ENCODE peak calls at places on chromosomes 3 and 15, in ten cellular contexts. U, Q, L, A, E, F, M, R, D and B are unnamed samples.

GRCh38 chr3:49171775-49172500 is 540 bp downstream of the KLHDC8B start:
- DNase-seq in U (no peak), Q (no peak), L (no peak), A (no peak), E (no peak), F (no peak), M (no peak), R (no peak), D (no peak), B (no peak)

GRCh38 chr3:31531465-31531991 is 1.2 kb upstream of the STT3B start:
- DNase-seq in U (no peak), Q (no peak), L (no peak), A (no peak), E (no peak), F (no peak), M (no peak), R (no peak), D (no peak), B (no peak)

GRCh38 chr15:90683371-90683770 is 33.8 kb upstream of the BLM start:
- DNase-seq in U (no peak), Q (no peak), L (no peak), A (no peak), E (no peak), F (no peak), M (no peak), R (no peak), D (no peak), B (no peak)

GRCh38 chr3:181487236-181487978 is 224.3 kb upstream of the SOX2 start:
- DNase-seq in U (no peak), Q (no peak), L (no peak), A (no peak), E (no peak), F (no peak), M (no peak), R (no peak), D (no peak), B (peak; percentile 56)

GRCh38 chr3:9398715-9399708 is 1.6 kb downstream of the SETD5 start:
- DNase-seq in U (peak; percentile 59), Q (peak; percentile 30), L (peak; percentile 39), A (peak; percentile 42), E (no peak), F (no peak), M (no peak), R (peak; percentile 80), D (no peak), B (no peak)

GRCh38 chr15:99312794-99313193 is 61.5 kb downstream of the LRRC28 start:
- DNase-seq in U (no peak), Q (no peak), L (no peak), A (no peak), E (no peak), F (no peak), M (no peak), R (no peak), D (no peak), B (no peak)

GRCh38 chr3:67415504-67415903 is 238.9 kb downstream of the SUCLG2 start:
- DNase-seq in U (peak; percentile 36), Q (no peak), L (no peak), A (no peak), E (no peak), F (no peak), M (no peak), R (peak; percentile 20), D (no peak), B (no peak)

GRCh38 chr3:34198309-34198708 is 399.9 kb downstream of the PDCD6IP start:
- DNase-seq in U (no peak), Q (no peak), L (no peak), A (no peak), E (no peak), F (no peak), M (no peak), R (no peak), D (no peak), B (no peak)

GRCh38 chr3:111173328-111173900 is 101.8 kb downstream of the NECTIN3 start:
- DNase-seq in U (peak; percentile 43), Q (no peak), L (no peak), A (no peak), E (no peak), F (no peak), M (no peak), R (peak; percentile 39), D (no peak), B (no peak)

GRCh38 chr3:37833790-37834189 is 27.9 kb upstream of the CTDSPL start:
- DNase-seq in U (no peak), Q (no peak), L (no peak), A (no peak), E (no peak), F (no peak), M (no peak), R (no peak), D (peak; percentile 25), B (peak; percentile 59)

GRCh38 chr3:64571982-64572381 is 115.8 kb downstream of the ADAMTS9 start:
- DNase-seq in U (no peak), Q (no peak), L (no peak), A (no peak), E (no peak), F (no peak), M (no peak), R (no peak), D (no peak), B (no peak)

GRCh38 chr3:61915296-61915695 is 353.9 kb downstream of the PTPRG start:
- DNase-seq in U (no peak), Q (no peak), L (no peak), A (no peak), E (no peak), F (no peak), M (no peak), R (no peak), D (no peak), B (no peak)

GRCh38 chr3:143267984-143268383 is 148.4 kb downstream of the CHST2 start:
- DNase-seq in U (peak; percentile 17), Q (no peak), L (no peak), A (no peak), E (no peak), F (no peak), M (no peak), R (peak; percentile 78), D (no peak), B (no peak)

GRCh38 chr3:129727707-129728106 is 121.2 kb upstream of the PLXND1 start:
- DNase-seq in U (no peak), Q (no peak), L (no peak), A (no peak), E (no peak), F (no peak), M (no peak), R (peak; percentile 45), D (no peak), B (no peak)

GRCh38 chr15:70579766-70580165 is 183.6 kb downstream of the UACA start:
- DNase-seq in U (no peak), Q (no peak), L (no peak), A (no peak), E (no peak), F (no peak), M (no peak), R (no peak), D (no peak), B (no peak)